ENCODE peak calls at places on chromosome 4, in four cellular contexts. One of them, this sample, is unnamed.

GRCh38 chr4:126890383-126890782 is 742.4 kb upstream of the INTU start:
- DNase-seq in HCT116: no peak
- DNase-seq in testis: no peak
- DNase-seq in body of pancreas: no peak
- DNase-seq in this sample: no peak

GRCh38 chr4:169070071-169070894 is 60.2 kb upstream of the CBR4 start:
- DNase-seq in testis: peak; percentile 58
- DNase-seq in body of pancreas: peak; percentile 54
- DNase-seq in HCT116: peak; percentile 76
- DNase-seq in this sample: peak; percentile 95

GRCh38 chr4:61400446-61400845 is 200.3 kb downstream of the ADGRL3 start:
- DNase-seq in body of pancreas: no peak
- DNase-seq in testis: no peak
- DNase-seq in HCT116: no peak
- DNase-seq in this sample: no peak

GRCh38 chr4:78377555-78377954 is 174.0 kb upstream of the ANXA3 start:
- DNase-seq in body of pancreas: no peak
- DNase-seq in HCT116: no peak
- DNase-seq in testis: no peak
- DNase-seq in this sample: no peak

GRCh38 chr4:36394352-36394903 is 113.0 kb downstream of the DTHD1 start:
- DNase-seq in HCT116: peak; percentile 60
- DNase-seq in testis: no peak
- DNase-seq in body of pancreas: no peak
- DNase-seq in this sample: no peak

GRCh38 chr4:62434921-62435320 is 1234.8 kb downstream of the ADGRL3 start:
- DNase-seq in HCT116: no peak
- DNase-seq in testis: no peak
- DNase-seq in body of pancreas: no peak
- DNase-seq in this sample: no peak

GRCh38 chr4:45033676-45034410 is 307.5 kb upstream of the GNPDA2 start:
- DNase-seq in testis: no peak
- DNase-seq in body of pancreas: no peak
- DNase-seq in HCT116: no peak
- DNase-seq in this sample: no peak

GRCh38 chr4:6111354-6111930 is 88.9 kb downstream of the JAKMIP1 start:
- DNase-seq in testis: no peak
- DNase-seq in body of pancreas: no peak
- DNase-seq in HCT116: no peak
- DNase-seq in this sample: no peak

GRCh38 chr4:55635760-55636621 is at the start of gene NMU:
- DNase-seq in testis: peak; percentile 42
- DNase-seq in HCT116: peak; percentile 67
- DNase-seq in body of pancreas: peak; percentile 40
- DNase-seq in this sample: peak; percentile 8

GRCh38 chr4:168550071-168550766 is 53.4 kb downstream of the PALLD start:
- DNase-seq in testis: no peak
- DNase-seq in HCT116: no peak
- DNase-seq in body of pancreas: no peak
- DNase-seq in this sample: no peak

GRCh38 chr4:19774690-19775256 is 476.9 kb upstream of the SLIT2 start:
- DNase-seq in HCT116: no peak
- DNase-seq in testis: no peak
- DNase-seq in body of pancreas: no peak
- DNase-seq in this sample: no peak

GRCh38 chr4:177047070-177047850 is 254.5 kb upstream of the VEGFC start:
- DNase-seq in body of pancreas: peak; percentile 30
- DNase-seq in testis: peak; percentile 57
- DNase-seq in HCT116: peak; percentile 59
- DNase-seq in this sample: peak; percentile 18

GRCh38 chr4:71380721-71381120 is 41.9 kb downstream of the SLC4A4 start:
- DNase-seq in body of pancreas: no peak
- DNase-seq in testis: no peak
- DNase-seq in HCT116: no peak
- DNase-seq in this sample: no peak

GRCh38 chr4:70632028-70632427 is 3.5 kb downstream of the ENAM start:
- DNase-seq in body of pancreas: no peak
- DNase-seq in testis: no peak
- DNase-seq in HCT116: peak; percentile 41
- DNase-seq in this sample: no peak

GRCh38 chr4:91035276-91035675 is 908.1 kb downstream of the CCSER1 start:
- DNase-seq in testis: no peak
- DNase-seq in body of pancreas: no peak
- DNase-seq in HCT116: no peak
- DNase-seq in this sample: no peak

GRCh38 chr4:183130328-183131155 is 31.5 kb downstream of the WWC2 start:
- DNase-seq in HCT116: no peak
- DNase-seq in testis: peak; percentile 57
- DNase-seq in body of pancreas: peak; percentile 63
- DNase-seq in this sample: peak; percentile 78

GRCh38 chr4:24070117-24070516 is 180.3 kb upstream of the PPARGC1A start:
- DNase-seq in HCT116: no peak
- DNase-seq in body of pancreas: no peak
- DNase-seq in testis: no peak
- DNase-seq in this sample: no peak

GRCh38 chr4:188161167-188161566 is 21.9 kb downstream of the TRIML1 start:
- DNase-seq in HCT116: no peak
- DNase-seq in body of pancreas: no peak
- DNase-seq in testis: no peak
- DNase-seq in this sample: no peak

GRCh38 chr4:110614981-110615365 is 7.9 kb downstream of the PITX2 start:
- DNase-seq in testis: no peak
- DNase-seq in HCT116: no peak
- DNase-seq in body of pancreas: no peak
- DNase-seq in this sample: no peak

GRCh38 chr4:6331018-6331417 is 61.4 kb downstream of the WFS1 start:
- DNase-seq in body of pancreas: no peak
- DNase-seq in HCT116: no peak
- DNase-seq in testis: peak; percentile 32
- DNase-seq in this sample: no peak

GRCh38 chr4:138204507-138204906 is 37.6 kb downstream of the SLC7A11 start:
- DNase-seq in body of pancreas: peak; percentile 8
- DNase-seq in testis: no peak
- DNase-seq in HCT116: no peak
- DNase-seq in this sample: no peak

GRCh38 chr4:165058676-165059075 is 5.0 kb downstream of the TRIM75 start:
- DNase-seq in body of pancreas: no peak
- DNase-seq in testis: no peak
- DNase-seq in HCT116: no peak
- DNase-seq in this sample: no peak

GRCh38 chr4:88584471-88584900 is 7.8 kb upstream of the HERC3 start:
- DNase-seq in body of pancreas: no peak
- DNase-seq in HCT116: no peak
- DNase-seq in testis: no peak
- DNase-seq in this sample: no peak

GRCh38 chr4:55444822-55445221 is 49.1 kb downstream of the TMEM165 start:
- DNase-seq in HCT116: peak; percentile 13
- DNase-seq in testis: peak; percentile 41
- DNase-seq in body of pancreas: peak; percentile 40
- DNase-seq in this sample: no peak

DNA sequence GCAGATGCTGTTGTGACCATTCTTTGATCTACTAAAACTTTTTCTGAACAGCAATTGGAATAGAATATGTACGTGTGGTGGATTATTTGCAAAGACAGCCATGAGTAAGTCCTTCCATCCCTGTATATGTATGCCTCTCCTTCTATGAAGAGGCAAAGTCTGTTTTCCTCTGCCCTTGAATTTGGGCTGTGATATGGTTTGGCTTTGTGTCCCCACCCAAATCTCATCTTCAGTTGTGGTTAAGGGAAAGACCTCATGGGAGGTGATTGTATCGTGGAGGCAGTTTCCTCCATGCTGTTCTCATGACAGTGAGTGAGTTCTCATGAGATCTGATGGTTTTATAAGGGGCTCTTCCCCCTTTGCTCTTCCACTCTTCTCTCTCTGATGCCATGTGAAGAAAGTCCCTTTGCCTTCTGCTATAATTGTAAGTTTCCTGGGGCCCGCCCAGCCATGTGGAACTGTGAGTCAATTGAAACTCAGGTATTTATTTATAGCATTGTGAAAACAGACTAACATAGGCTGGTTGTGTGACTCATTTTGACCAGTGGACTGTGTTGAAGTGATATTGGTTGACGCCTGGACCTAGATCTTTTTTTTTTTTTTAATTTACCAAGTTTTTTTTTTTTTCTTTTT is 108.3 kb upstream of the CAMK2D start:
- DNase-seq in HCT116: peak; percentile 1
- DNase-seq in testis: no peak
- DNase-seq in body of pancreas: no peak
- DNase-seq in this sample: no peak
- TF ChIP-seq POLR2A in HCT116: no peak
- TF ChIP-seq POLR2A in testis: no peak
- TF ChIP-seq POLR2A in body of pancreas: no peak
- TF ChIP-seq POLR2A in this sample: no peak

DNA sequence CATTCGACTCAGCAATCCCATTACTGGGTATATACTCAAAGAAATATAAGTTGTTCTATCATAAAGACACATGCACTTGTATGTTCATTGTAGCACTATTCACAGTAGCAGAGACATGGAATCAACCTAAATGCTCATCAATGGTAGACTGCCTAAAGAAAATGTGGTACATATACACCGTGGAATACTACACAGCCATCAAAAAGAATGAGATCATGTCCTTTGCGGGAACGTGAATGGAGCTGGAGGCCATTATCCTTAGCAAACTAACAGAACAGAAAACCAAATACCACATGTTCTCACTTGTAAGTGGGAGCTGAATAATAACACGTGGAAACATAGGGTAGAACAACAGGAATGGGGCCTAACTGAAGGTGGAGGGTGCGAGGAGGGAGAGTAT is 44.9 kb downstream of the TMEM131L start:
- DNase-seq in HCT116: no peak
- DNase-seq in body of pancreas: no peak
- DNase-seq in testis: no peak
- DNase-seq in this sample: no peak
- H3K4me1 ChIP-seq in HCT116: peaks cover 96% of the 10 kb centered on the region
- H3K4me1 ChIP-seq in body of pancreas: peaks cover 64% of the 10 kb centered on the region
- H3K4me1 ChIP-seq in testis: peaks cover 3% of the 10 kb centered on the region
- H3K4me1 ChIP-seq in this sample: peaks cover 2% of the 10 kb centered on the region

GRCh38 chr4:7938513-7939376 is 916 bp downstream of the AFAP1 start:
- DNase-seq in HCT116: no peak
- DNase-seq in body of pancreas: peak; percentile 35
- DNase-seq in testis: peak; percentile 29
- DNase-seq in this sample: no peak

GRCh38 chr4:7942019-7942556 is 2.4 kb upstream of the AFAP1 start:
- DNase-seq in testis: no peak
- DNase-seq in body of pancreas: no peak
- DNase-seq in HCT116: no peak
- DNase-seq in this sample: no peak

GRCh38 chr4:7941111-7942018 is 1.7 kb upstream of the AFAP1 start:
- DNase-seq in HCT116: no peak
- DNase-seq in body of pancreas: no peak
- DNase-seq in testis: no peak
- DNase-seq in this sample: peak; percentile 14

GRCh38 chr4:7936963-7937362 is 2.7 kb downstream of the AFAP1 start:
- DNase-seq in testis: no peak
- DNase-seq in HCT116: no peak
- DNase-seq in body of pancreas: no peak
- DNase-seq in this sample: no peak

GRCh38 chr4:7939377-7940108 is at the start of gene AFAP1:
- DNase-seq in testis: peak; percentile 91
- DNase-seq in HCT116: peak; percentile 37
- DNase-seq in body of pancreas: peak; percentile 86
- DNase-seq in this sample: peak; percentile 84
- TF ChIP-seq POLR2A in testis: no peak
- TF ChIP-seq POLR2A in HCT116: peak; percentile 15
- TF ChIP-seq POLR2A in body of pancreas: peak; percentile 76
- TF ChIP-seq POLR2A in this sample: peak; percentile 83

GRCh38 chr4:76211769-76212168 is 1.9 kb downstream of the SCARB2 start:
- DNase-seq in body of pancreas: no peak
- DNase-seq in HCT116: no peak
- DNase-seq in testis: no peak
- DNase-seq in this sample: no peak
- H3K4me1 ChIP-seq in body of pancreas: peaks cover 86% of the 10 kb centered on the region
- H3K4me1 ChIP-seq in HCT116: peaks cover 18% of the 10 kb centered on the region
- H3K4me1 ChIP-seq in testis: peaks cover 33% of the 10 kb centered on the region
- H3K4me1 ChIP-seq in this sample: peaks cover 23% of the 10 kb centered on the region

DNA sequence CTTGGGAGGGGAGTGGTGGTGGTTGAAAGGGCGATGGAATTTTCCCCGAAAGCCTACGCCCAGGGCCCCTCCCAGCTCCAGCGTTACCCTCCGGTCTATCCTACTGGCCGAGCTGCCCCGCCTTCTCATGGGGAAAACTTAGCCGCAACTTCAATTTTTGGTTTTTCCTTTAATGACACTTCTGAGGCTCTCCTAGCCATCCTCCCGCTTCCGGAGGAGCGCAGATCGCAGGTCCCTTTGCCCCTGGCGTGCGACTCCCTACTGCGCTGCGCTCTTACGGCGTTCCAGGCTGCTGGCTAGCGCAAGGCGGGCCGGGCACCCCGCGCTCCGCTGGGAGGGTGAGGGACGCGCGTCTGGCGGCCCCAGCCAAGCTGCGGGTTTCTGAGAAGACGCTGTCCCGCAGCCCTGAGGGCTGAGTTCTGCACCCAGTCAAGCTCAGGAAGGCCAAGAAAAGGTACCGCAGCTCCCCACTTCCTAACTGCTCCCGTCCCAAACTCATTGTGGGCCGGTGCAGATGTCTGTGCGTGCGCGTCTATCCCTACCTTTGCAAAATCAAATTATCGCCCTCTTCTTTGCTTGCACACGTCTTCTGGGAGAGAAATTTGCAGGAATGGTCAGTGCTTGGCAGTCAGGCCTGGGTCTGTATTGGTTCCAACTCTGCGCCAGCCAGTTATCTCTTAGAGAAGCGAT is 533 bp downstream of the IL15 start:
- DNase-seq in body of pancreas: peak; percentile 33
- DNase-seq in testis: peak; percentile 18
- DNase-seq in HCT116: peak; percentile 18
- DNase-seq in this sample: peak; percentile 9
- TF ChIP-seq POLR2A in body of pancreas: peak; percentile 42
- TF ChIP-seq POLR2A in testis: no peak
- TF ChIP-seq POLR2A in HCT116: no peak
- TF ChIP-seq POLR2A in this sample: no peak

GRCh38 chr4:38669233-38669632 is 5.2 kb downstream of the KLF3 start:
- DNase-seq in testis: no peak
- DNase-seq in body of pancreas: no peak
- DNase-seq in HCT116: no peak
- DNase-seq in this sample: no peak

GRCh38 chr4:38667005-38667771 is 3.2 kb downstream of the KLF3 start:
- DNase-seq in HCT116: peak; percentile 88
- DNase-seq in testis: peak; percentile 93
- DNase-seq in body of pancreas: peak; percentile 97
- DNase-seq in this sample: peak; percentile 88

GRCh38 chr4:38665846-38666490 is 2.0 kb downstream of the KLF3 start:
- DNase-seq in body of pancreas: no peak
- DNase-seq in testis: no peak
- DNase-seq in HCT116: no peak
- DNase-seq in this sample: no peak

GRCh38 chr4:38670061-38670894 is 6.3 kb downstream of the KLF3 start:
- DNase-seq in testis: no peak
- DNase-seq in body of pancreas: no peak
- DNase-seq in HCT116: no peak
- DNase-seq in this sample: no peak

GRCh38 chr4:38668203-38668602 is 4.2 kb downstream of the KLF3 start:
- DNase-seq in HCT116: no peak
- DNase-seq in body of pancreas: no peak
- DNase-seq in testis: no peak
- DNase-seq in this sample: no peak
- H3K4me1 ChIP-seq in HCT116: peaks cover 64% of the 10 kb centered on the region
- H3K4me1 ChIP-seq in body of pancreas: peaks cover 56% of the 10 kb centered on the region
- H3K4me1 ChIP-seq in testis: peaks cover 52% of the 10 kb centered on the region
- H3K4me1 ChIP-seq in this sample: peaks cover 31% of the 10 kb centered on the region

GRCh38 chr4:97330915-97331314 is 812.4 kb downstream of the STPG2 start:
- DNase-seq in body of pancreas: no peak
- DNase-seq in HCT116: no peak
- DNase-seq in testis: no peak
- DNase-seq in this sample: no peak
- TF ChIP-seq POLR2A in body of pancreas: no peak
- TF ChIP-seq POLR2A in HCT116: no peak
- TF ChIP-seq POLR2A in testis: no peak
- TF ChIP-seq POLR2A in this sample: no peak